ENCODE peak calls at places on chromosome X, in four cellular contexts. V is right cardiac atrium, T is tibial artery, O is H9. Q is an unnamed sample. For H3K9me3, the result is how much of the 10 kb centered on the place peaks cover.

GRCh38 chrX:48648299-48648698 is 35.3 kb upstream of the WAS start:
- DNase-seq in V (peak), T (peak), O (peak), Q (peak)

GRCh38 chrX:74061879-74062278 is 242.1 kb upstream of the ZCCHC13 start:
- DNase-seq in V (no peak), T (no peak), O (no peak), Q (no peak)

GRCh38 chrX:67724359-67725110 is 180.7 kb downstream of the AR start:
- DNase-seq in V (no peak), T (peak), O (no peak), Q (no peak)

GRCh38 chrX:132491191-132491590 is 2.4 kb upstream of the MBNL3 start:
- DNase-seq in V (no peak), T (no peak), O (no peak), Q (no peak)

GRCh38 chrX:136475236-136475635 is 12.5 kb upstream of the BRS3 start:
- DNase-seq in V (no peak), T (no peak), O (no peak), Q (no peak)

GRCh38 chrX:68647156-68647957 is at the start of gene STARD8:
- DNase-seq in V (peak), T (no peak), O (peak), Q (no peak)

GRCh38 chrX:153672531-153673397 is 849 bp downstream of the PNCK start:
- DNase-seq in V (no peak), T (no peak), O (no peak), Q (peak)

GRCh38 chrX:9369802-9370291 is 95.0 kb upstream of the TBL1X start:
- DNase-seq in V (no peak), T (no peak), O (no peak), Q (no peak)

GRCh38 chrX:48531359-48531954 is 8.1 kb upstream of the TBC1D25 start:
- DNase-seq in V (no peak), T (no peak), O (no peak), Q (no peak)

GRCh38 chrX:42119076-42119475 is 195.7 kb upstream of the CASK start:
- DNase-seq in V (no peak), T (no peak), O (no peak), Q (no peak)

GRCh38 chrX:141405878-141406492 is 163.7 kb upstream of the SPANXC start:
- DNase-seq in V (no peak), T (no peak), O (no peak), Q (no peak)

GRCh38 chrX:69182818-69183375 is 17.6 kb upstream of the PJA1 start:
- DNase-seq in V (no peak), T (no peak), O (no peak), Q (no peak)

GRCh38 chrX:49987651-49988050 is 65.3 kb downstream of the CLCN5 start:
- DNase-seq in V (no peak), T (no peak), O (no peak), Q (no peak)

GRCh38 chrX:121598356-121598755 is 550.9 kb downstream of the GLUD2 start:
- DNase-seq in V (no peak), T (no peak), O (no peak), Q (no peak)

GRCh38 chrX:15849555-15849954 is 5.1 kb downstream of the AP1S2 start:
- DNase-seq in V (no peak), T (no peak), O (no peak), Q (no peak)

GRCh38 chrX:151697537-151697936 is 2.3 kb downstream of the PRRG3 start:
- DNase-seq in V (no peak), T (no peak), O (no peak), Q (no peak)

GRCh38 chrX:107935200-107935599 is 47.0 kb downstream of the TEX13B start:
- DNase-seq in V (no peak), T (no peak), O (no peak), Q (no peak)

DNA sequence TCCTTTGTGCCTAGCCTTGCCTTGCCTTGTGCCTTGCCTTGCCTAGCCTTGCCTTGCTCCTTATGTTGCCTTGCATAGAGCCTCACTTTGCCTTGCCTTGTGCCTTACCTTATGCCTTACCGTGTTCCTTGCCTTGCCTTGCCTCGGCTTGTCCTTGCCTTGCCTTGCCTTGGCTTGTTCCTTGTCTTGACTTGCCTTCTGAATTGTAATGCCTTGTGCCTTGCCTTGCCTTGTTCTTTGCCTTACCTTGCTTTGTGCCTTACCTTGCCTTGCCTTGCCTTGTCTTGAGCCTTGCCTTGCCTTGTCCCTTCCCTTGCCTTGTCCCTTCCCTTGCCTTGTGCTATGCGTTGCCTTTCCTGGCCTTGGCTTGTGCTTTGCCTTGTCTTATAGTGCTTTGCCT is 90.2 kb downstream of the TAB3 start:
- DNase-seq in V (no peak), T (no peak), O (no peak), Q (no peak)
- H3K9me3 ChIP-seq in V (under half), T (under half), O (under half), Q (under half)

GRCh38 chrX:47422444-47422843 is 52.1 kb downstream of the ZNF157 start:
- DNase-seq in V (no peak), T (no peak), O (no peak), Q (no peak)
- H3K9me3 ChIP-seq in V (under half), T (under half), O (under half), Q (under half)

GRCh38 chrX:55026143-55026542 is 4.6 kb downstream of the ALAS2 start:
- DNase-seq in V (no peak), T (no peak), O (no peak), Q (no peak)

GRCh38 chrX:55033429-55033828 is 2.7 kb upstream of the ALAS2 start:
- DNase-seq in V (no peak), T (no peak), O (no peak), Q (no peak)

GRCh38 chrX:55026840-55027239 is 3.9 kb downstream of the ALAS2 start:
- DNase-seq in V (no peak), T (no peak), O (no peak), Q (no peak)

GRCh38 chrX:55030490-55031285 is at the start of gene ALAS2:
- DNase-seq in V (no peak), T (no peak), O (no peak), Q (no peak)

GRCh38 chrX:55028040-55028439 is 2.7 kb downstream of the ALAS2 start:
- DNase-seq in V (no peak), T (no peak), O (no peak), Q (no peak)
- H3K9me3 ChIP-seq in V (under half), T (under half), O (under half), Q (under half)

DNA sequence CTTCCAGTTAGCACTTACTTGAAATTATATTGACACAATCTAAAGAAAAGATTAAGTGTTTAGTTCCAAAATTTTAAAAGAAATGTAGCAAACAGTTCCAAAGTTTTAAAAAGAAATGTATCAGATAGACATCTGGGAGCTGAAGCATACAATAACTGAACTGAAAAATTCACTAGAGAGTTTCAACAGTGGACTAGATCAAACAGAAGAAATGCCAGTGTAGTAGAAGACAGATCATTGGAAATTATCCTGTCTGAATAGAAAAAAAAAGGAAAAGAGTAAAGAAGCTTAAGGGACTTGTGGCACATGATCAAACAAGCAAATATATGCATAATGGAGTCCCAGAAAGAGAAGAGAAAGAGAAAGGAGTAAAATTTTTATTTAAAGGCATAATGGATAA is 261.4 kb downstream of the LAS1L start:
- DNase-seq in V (no peak), T (no peak), O (no peak), Q (no peak)
- H3K9me3 ChIP-seq in V (under half), T (half or more), O (under half), Q (half or more)

DNA sequence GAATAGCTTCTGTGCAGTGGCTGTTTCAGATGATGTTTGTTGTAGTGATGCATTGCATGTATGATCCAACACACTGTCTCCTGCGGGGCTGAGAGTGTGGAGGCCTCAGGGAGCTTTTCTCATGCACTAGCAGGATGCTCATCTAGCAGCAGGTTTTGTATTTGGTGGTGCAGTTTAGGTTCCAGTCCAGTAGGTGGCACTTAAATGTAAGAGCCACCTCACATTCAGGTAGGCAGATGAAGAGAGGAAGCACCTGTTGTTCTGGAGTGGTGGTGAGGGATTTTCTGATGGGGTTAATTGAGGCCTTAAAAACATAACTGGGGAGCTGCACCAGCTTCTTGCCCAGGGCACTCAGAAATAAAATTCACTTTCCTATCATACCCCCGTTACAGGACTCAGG is 300.9 kb downstream of the SPIN4 start:
- DNase-seq in V (no peak), T (no peak), O (no peak), Q (no peak)
- H3K9me3 ChIP-seq in V (under half), T (under half), O (under half), Q (under half)

DNA sequence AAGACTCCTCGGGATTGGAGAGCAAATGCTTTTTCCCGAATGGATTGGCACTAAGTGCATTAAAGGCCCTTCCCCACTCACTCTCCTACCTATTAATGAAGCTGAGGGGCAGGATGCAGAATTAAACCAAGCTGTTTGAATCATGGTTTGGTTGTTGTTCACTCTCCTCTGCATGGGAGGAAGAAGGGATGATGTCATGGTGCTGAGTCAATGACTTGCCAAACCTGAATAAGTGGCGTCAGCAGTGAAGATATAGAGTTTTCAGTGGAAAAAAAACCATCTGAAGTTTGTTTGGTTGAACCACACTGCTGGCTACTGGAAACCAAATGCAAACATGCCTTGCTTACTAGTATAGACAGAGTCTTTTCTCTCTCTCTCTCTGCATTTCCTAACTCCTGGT is 19.8 kb upstream of the ZXDA start:
- DNase-seq in V (no peak), T (no peak), O (no peak), Q (no peak)
- H3K9me3 ChIP-seq in V (under half), T (under half), O (half or more), Q (under half)